ENCODE peak calls at places on chromosomes 1 and 21, in seven cellular contexts. S is DND-41, R is psoas muscle, D is body of pancreas, V is kidney, L is GM23338, W is OCI-LY7. Z is an unnamed sample.

GRCh38 chr1:147580609-147581008 is 39.3 kb downstream of the BCL9 start:
- DNase-seq in V (no peak), S (no peak), L (no peak), D (no peak), R (no peak), W (no peak), Z (no peak)

GRCh38 chr1:20089328-20090077 is 19.5 kb downstream of the PLA2G5 start:
- DNase-seq in W (no peak), S (no peak), R (no peak), L (peak), V (no peak), D (no peak), Z (no peak)

GRCh38 chr1:224656342-224656741 is 40.2 kb downstream of the CNIH3 start:
- DNase-seq in W (no peak), V (no peak), S (no peak), L (no peak), D (no peak), R (no peak), Z (no peak)

GRCh38 chr1:153616144-153616884 is at the start of gene S100A14:
- DNase-seq in R (no peak), S (no peak), V (peak), L (no peak), W (no peak), D (peak), Z (no peak)

GRCh38 chr1:204673909-204674701 is 11.4 kb downstream of the LRRN2 start:
- DNase-seq in V (no peak), R (no peak), W (no peak), D (no peak), S (no peak), L (peak), Z (no peak)

GRCh38 chr1:64956241-64956640 is 10.1 kb downstream of the JAK1 start:
- DNase-seq in W (no peak), L (no peak), R (no peak), V (no peak), S (no peak), D (no peak), Z (peak)

GRCh38 chr21:35484856-35485255 is 435.8 kb upstream of the RUNX1 start:
- DNase-seq in R (no peak), S (no peak), D (no peak), V (no peak), W (no peak), L (no peak), Z (no peak)

GRCh38 chr1:179231923-179232322 is 2.4 kb upstream of the ABL2 start:
- DNase-seq in V (no peak), L (no peak), R (no peak), W (no peak), S (no peak), D (no peak), Z (peak)

GRCh38 chr1:18103788-18104421 is 3.7 kb upstream of the IGSF21 start:
- DNase-seq in R (no peak), D (no peak), L (no peak), W (no peak), S (no peak), V (no peak), Z (no peak)

GRCh38 chr21:32065654-32066053 is 192.8 kb downstream of the HUNK start:
- DNase-seq in D (no peak), R (no peak), L (no peak), V (no peak), W (no peak), S (no peak), Z (no peak)

DNA sequence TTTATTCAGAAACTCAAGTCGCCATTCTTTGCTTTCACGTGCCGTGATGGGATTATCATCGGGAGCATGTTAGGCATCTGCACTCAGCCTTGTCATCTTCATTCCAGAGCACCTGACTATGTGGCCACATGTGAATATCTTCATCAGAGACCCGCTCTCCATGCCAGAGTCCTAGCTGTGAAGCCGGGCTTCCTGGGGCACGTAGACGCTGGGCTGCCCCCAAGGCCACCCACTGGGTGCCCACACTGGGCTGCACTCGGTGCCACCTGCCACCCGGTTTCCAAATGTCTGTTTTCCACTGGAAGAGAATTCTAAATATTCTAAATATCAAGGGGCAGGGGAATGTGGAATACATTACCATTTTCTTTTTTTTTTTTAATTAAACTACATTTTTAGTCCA is 43.8 kb downstream of the SLC37A1 start:
- DNase-seq in R (no peak), V (no peak), S (no peak), L (no peak), D (no peak), W (no peak), Z (no peak)
- H3K4me3 ChIP-seq in R (no peak), V (no peak), S (no peak), L (no peak), D (no peak), W (peak), Z (no peak)

GRCh38 chr1:12496154-12496961 is 121.7 kb downstream of the DHRS3 start:
- DNase-seq in D (peak), W (no peak), R (no peak), L (no peak), S (no peak), V (no peak), Z (peak)
- H3K27ac ChIP-seq in D (peak), W (no peak), R (no peak), L (no peak), S (peak), V (peak), Z (peak)

DNA sequence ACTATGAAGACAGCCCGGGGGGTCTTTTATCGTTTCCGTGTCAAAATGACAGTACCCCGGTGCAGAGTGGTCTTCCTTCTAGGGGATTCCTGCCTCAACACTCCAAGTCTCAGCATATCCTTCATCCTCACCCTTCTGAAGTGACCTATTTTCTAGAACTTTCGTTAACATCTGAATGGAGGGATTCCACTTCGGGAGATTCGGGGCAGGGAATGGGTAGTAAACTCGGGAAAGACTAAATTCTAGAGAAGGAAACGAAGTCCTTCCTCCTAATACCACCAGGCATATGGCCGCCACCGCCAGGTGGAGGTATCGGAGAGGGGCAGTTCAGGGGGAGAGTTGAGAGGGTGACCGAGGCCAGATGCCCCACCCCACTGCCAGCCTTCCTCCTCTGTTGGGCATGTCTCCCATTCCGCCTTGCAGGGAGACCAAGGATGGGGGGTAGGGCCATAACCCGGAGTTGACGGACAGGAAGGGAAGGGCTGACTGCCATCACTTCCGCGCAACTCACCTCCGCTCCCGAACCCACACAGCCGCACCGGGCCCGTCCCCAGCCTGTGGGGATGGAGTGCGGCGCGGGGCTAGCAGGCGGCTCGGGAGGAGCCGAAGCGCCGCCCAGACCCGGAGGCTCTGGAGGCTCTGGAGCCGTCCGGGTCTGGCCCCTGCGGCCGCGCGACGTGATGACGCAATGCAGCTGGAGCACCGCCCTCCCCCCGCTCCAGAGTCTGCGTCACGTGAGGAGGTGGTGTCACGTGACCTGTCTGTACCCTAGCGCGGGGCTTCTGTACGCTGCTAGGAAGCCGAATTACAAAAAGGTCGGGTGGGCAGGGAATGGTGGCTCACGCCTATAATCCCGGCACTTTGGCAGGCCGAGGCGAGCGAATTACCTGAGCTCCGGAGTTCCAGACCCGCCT is at the start of gene KLHL12:
- DNase-seq in D (peak), W (peak), S (peak), V (peak), R (peak), L (peak), Z (peak)
- TF ChIP-seq CTCF in D (peak), W (peak), S (peak), V (peak), R (peak), L (peak), Z (peak)

DNA sequence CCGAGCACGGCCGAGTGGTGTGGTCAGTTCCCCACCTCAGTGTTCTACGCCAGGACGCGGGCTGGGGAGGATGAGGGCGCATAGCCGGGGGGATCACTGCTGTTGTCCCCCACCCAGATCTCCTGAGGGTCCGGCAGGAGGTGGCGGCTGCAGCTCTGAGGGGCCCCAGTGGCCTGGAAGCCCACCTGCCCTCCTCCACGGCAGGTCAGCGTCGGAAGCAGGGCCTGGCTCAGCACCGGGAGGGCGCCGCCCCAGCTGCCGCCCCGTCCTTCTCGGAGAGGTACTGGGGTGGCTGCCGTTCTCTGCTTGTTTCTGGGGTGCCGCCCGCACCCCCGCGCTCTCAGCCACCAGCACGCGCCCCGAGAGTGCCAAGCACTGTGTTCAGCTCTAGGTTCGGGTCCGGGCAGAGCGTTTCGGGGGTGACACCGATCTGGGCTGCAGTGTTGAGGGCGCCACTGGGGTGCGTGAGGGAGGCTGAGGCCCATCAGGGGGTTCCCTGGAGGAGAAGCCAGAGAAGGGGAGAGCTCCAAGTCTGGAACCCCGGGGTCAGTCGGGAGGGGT is 17.4 kb downstream of the SAMD11 start:
- DNase-seq in V (no peak), L (no peak), S (no peak), W (no peak), D (no peak), R (no peak), Z (no peak)
- H3K4me3 ChIP-seq in V (peak), L (peak), S (no peak), W (no peak), D (no peak), R (peak), Z (peak)

GRCh38 chr1:13541435-13542215 is 27.8 kb upstream of the LRRC38 start:
- DNase-seq in R (no peak), S (no peak), D (no peak), W (no peak), V (no peak), L (no peak), Z (no peak)

GRCh38 chr1:13539683-13540082 is 25.9 kb upstream of the LRRC38 start:
- DNase-seq in V (no peak), L (no peak), S (peak), W (no peak), D (no peak), R (no peak), Z (no peak)

GRCh38 chr1:13538832-13539231 is 25.0 kb upstream of the LRRC38 start:
- DNase-seq in W (peak), R (no peak), D (no peak), V (no peak), S (peak), L (no peak), Z (no peak)

GRCh38 chr1:13543451-13543911 is 29.7 kb upstream of the LRRC38 start:
- DNase-seq in D (peak), S (no peak), L (no peak), R (peak), V (no peak), W (no peak), Z (no peak)

GRCh38 chr1:13540871-13541270 is 27.1 kb upstream of the LRRC38 start:
- DNase-seq in V (no peak), S (no peak), L (no peak), R (peak), W (no peak), D (no peak), Z (no peak)
- H3K27ac ChIP-seq in V (no peak), S (no peak), L (no peak), R (peak), W (no peak), D (no peak), Z (no peak)

GRCh38 chr1:72623299-72623708 is 341.0 kb upstream of the NEGR1 start:
- DNase-seq in S (peak), W (peak), L (peak), R (no peak), V (no peak), D (no peak), Z (peak)
- TF ChIP-seq CTCF in S (peak), W (peak), L (peak), R (peak), V (peak), D (peak), Z (peak)

DNA sequence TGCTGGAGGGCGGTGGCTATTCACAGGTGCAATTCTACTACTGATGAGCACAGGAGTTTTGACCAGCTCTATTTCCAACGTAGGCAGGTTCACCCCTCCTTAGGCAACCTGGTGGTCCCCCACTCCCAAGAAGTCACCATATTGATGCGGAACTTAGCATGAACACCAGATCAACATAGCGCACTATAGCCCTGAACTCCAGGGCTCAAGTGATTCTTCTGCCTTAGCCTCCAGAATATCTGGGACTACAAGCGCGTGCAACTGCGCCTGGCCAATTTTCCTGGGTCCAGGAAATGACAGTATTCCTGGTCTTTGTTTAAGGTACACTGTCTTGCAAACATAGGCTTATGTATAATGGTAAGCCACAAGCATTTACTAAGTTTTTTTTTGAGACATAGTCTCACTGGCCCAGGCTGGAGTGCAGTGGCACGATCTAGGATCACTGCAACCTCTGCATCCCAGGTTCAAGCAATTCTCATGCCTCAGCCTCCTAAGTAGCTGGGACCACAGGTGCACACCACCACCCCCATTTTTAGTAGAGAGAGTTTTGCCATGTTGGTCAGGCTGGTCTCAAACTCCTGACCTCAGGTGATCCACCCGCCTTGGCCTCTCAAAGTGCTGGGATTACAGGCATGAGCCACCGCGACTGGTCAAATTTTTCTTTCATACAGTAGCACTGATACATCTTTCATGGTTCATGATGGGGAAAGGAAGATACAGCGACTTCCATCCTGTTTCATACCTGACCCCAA is 12.6 kb downstream of the MCL1 start:
- DNase-seq in D (no peak), S (no peak), R (no peak), W (no peak), V (no peak), L (no peak), Z (no peak)
- H3K4me3 ChIP-seq in D (no peak), S (no peak), R (peak), W (peak), V (peak), L (peak), Z (no peak)

GRCh38 chr1:161739865-161740566 is 9.6 kb upstream of the DUSP12 start:
- DNase-seq in R (no peak), L (no peak), D (no peak), V (no peak), W (peak), S (no peak), Z (no peak)
- H3K27ac ChIP-seq in R (no peak), L (no peak), D (peak), V (no peak), W (peak), S (no peak), Z (no peak)

DNA sequence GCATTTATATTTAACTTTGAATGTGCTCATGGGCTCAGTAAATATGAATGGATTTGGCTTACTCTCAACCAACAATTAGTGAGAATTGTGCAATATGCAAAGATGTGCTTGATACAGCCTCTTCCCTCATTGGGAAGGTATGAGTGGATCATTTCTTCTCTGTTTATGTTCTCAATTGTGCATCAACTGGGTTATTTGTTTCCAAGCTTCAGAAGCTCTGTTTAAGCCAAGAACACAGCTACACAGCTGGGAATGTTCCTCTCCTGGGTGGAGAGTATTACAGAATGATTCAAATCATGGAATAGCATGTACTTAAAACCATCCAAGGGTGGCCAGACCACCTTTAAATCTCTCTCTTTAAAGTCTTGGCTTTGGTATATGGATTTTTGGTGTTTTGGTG is 17.6 kb upstream of the MAP1LC3C start:
- DNase-seq in L (no peak), D (no peak), V (no peak), R (no peak), W (no peak), S (no peak), Z (no peak)
- TF ChIP-seq CTCF in L (no peak), D (no peak), V (no peak), R (no peak), W (no peak), S (no peak), Z (no peak)

GRCh38 chr1:99005142-99005491 is 456 bp upstream of the PLPPR5 start:
- DNase-seq in W (no peak), V (peak), L (peak), R (no peak), D (no peak), S (no peak), Z (peak)
- H3K4me3 ChIP-seq in W (no peak), V (peak), L (peak), R (peak), D (no peak), S (no peak), Z (peak)